ENCODE peak calls at places on chromosomes 16 and 17, in seven cellular contexts. W is cardiac muscle cell; A is CD8-positive, alpha-beta T cell; D is skeletal muscle cell; K is GOT3; P is RKO; S is dermis microvascular lymphatic vessel endothelial cell. X is an unnamed sample.

GRCh38 chr17:57480438-57481196 is 224.3 kb downstream of the MSI2 start:
- DNase-seq in W (peak), A (no peak), D (no peak), K (no peak), P (peak), S (no peak), X (no peak)

GRCh38 chr16:11270602-11271162 is 1.6 kb upstream of the TNP2 start:
- DNase-seq in W (no peak), A (no peak), D (no peak), K (no peak), P (no peak), S (no peak), X (no peak)

GRCh38 chr16:18855196-18855595 is 53.8 kb upstream of the ARL6IP1 start:
- DNase-seq in W (no peak), A (no peak), D (no peak), K (no peak), P (no peak), S (no peak), X (no peak)

GRCh38 chr17:1912146-1912545 is 82.3 kb downstream of the RPA1 start:
- DNase-seq in W (no peak), A (no peak), D (no peak), K (no peak), P (no peak), S (no peak), X (no peak)

GRCh38 chr16:2529961-2530628 is 1.1 kb downstream of the CEMP1 start:
- DNase-seq in W (no peak), A (no peak), D (no peak), K (no peak), P (no peak), S (no peak), X (no peak)

GRCh38 chr17:78729636-78730035 is 52.4 kb downstream of the CYTH1 start:
- DNase-seq in W (no peak), A (no peak), D (no peak), K (no peak), P (no peak), S (no peak), X (no peak)

GRCh38 chr16:50313596-50314483 is 47.5 kb downstream of the ADCY7 start:
- DNase-seq in W (peak), A (peak), D (no peak), K (no peak), P (no peak), S (peak), X (no peak)

GRCh38 chr17:549197-550040 is 165.2 kb downstream of the VPS53 start:
- DNase-seq in W (peak), A (no peak), D (no peak), K (no peak), P (no peak), S (no peak), X (no peak)

GRCh38 chr17:37650419-37651003 is 7.3 kb upstream of the DDX52 start:
- DNase-seq in W (peak), A (no peak), D (no peak), K (no peak), P (peak), S (peak), X (no peak)

GRCh38 chr17:35968520-35969054 is 12.7 kb downstream of the CCL16 start:
- DNase-seq in W (no peak), A (no peak), D (no peak), K (no peak), P (no peak), S (no peak), X (no peak)

GRCh38 chr16:47492428-47493357 is 31.6 kb downstream of the PHKB start:
- DNase-seq in W (peak), A (no peak), D (peak), K (no peak), P (no peak), S (peak), X (peak)

GRCh38 chr16:82092711-82093110 is 57.7 kb downstream of the HSD17B2 start:
- DNase-seq in W (no peak), A (no peak), D (no peak), K (no peak), P (no peak), S (no peak), X (no peak)

X was measured in SIG-M5.